ENCODE peak calls at places on chromosome 5, in five cellular contexts. One of them, this sample, is unnamed.

GRCh38 chr5:19940192-19940591 is 47.8 kb downstream of the CDH18 start:
- DNase-seq in Calu3: no peak
- DNase-seq in Peyer's patch: no peak
- DNase-seq in GM12878: no peak
- DNase-seq in GM23338: no peak
- DNase-seq in this sample: no peak

GRCh38 chr5:324736-325612 is 3.5 kb downstream of the AHRR start:
- DNase-seq in Calu3: no peak
- DNase-seq in Peyer's patch: no peak
- DNase-seq in GM12878: no peak
- DNase-seq in GM23338: no peak
- DNase-seq in this sample: no peak

GRCh38 chr5:118033686-118034338 is 954.5 kb downstream of the DTWD2 start:
- DNase-seq in Calu3: no peak
- DNase-seq in Peyer's patch: no peak
- DNase-seq in GM12878: no peak
- DNase-seq in GM23338: no peak
- DNase-seq in this sample: no peak

GRCh38 chr5:113293613-113294340 is 141.0 kb downstream of the TSSK1B start:
- DNase-seq in Calu3: no peak
- DNase-seq in Peyer's patch: no peak
- DNase-seq in GM12878: no peak
- DNase-seq in GM23338: peak; percentile 66
- DNase-seq in this sample: peak; percentile 37

GRCh38 chr5:131679911-131680310 is 44.9 kb upstream of the RAPGEF6 start:
- DNase-seq in Calu3: no peak
- DNase-seq in Peyer's patch: no peak
- DNase-seq in GM12878: no peak
- DNase-seq in GM23338: no peak
- DNase-seq in this sample: no peak

GRCh38 chr5:59798862-59799667 is 94.5 kb downstream of the PDE4D start:
- DNase-seq in Calu3: peak; percentile 57
- DNase-seq in Peyer's patch: no peak
- DNase-seq in GM12878: peak; percentile 60
- DNase-seq in GM23338: no peak
- DNase-seq in this sample: peak; percentile 32

GRCh38 chr5:144125163-144125726 is 45.2 kb downstream of the YIPF5 start:
- DNase-seq in Calu3: no peak
- DNase-seq in Peyer's patch: no peak
- DNase-seq in GM12878: no peak
- DNase-seq in GM23338: peak; percentile 17
- DNase-seq in this sample: no peak

GRCh38 chr5:143094087-143094511 is 309.4 kb downstream of the NR3C1 start:
- DNase-seq in Calu3: no peak
- DNase-seq in Peyer's patch: no peak
- DNase-seq in GM12878: no peak
- DNase-seq in GM23338: peak; percentile 95
- DNase-seq in this sample: peak; percentile 24

GRCh38 chr5:150816946-150817345 is 29.4 kb upstream of the IRGM start:
- DNase-seq in Calu3: no peak
- DNase-seq in Peyer's patch: no peak
- DNase-seq in GM12878: no peak
- DNase-seq in GM23338: no peak
- DNase-seq in this sample: no peak

GRCh38 chr5:141639357-141640050 is 2.7 kb downstream of the RELL2 start:
- DNase-seq in Calu3: no peak
- DNase-seq in Peyer's patch: no peak
- DNase-seq in GM12878: no peak
- DNase-seq in GM23338: no peak
- DNase-seq in this sample: no peak

GRCh38 chr5:145833616-145834200 is 1.4 kb downstream of the PRELID2 start:
- DNase-seq in Calu3: no peak
- DNase-seq in Peyer's patch: no peak
- DNase-seq in GM12878: no peak
- DNase-seq in GM23338: no peak
- DNase-seq in this sample: no peak

GRCh38 chr5:80146036-80146435 is 109.8 kb downstream of the SERINC5 start:
- DNase-seq in Calu3: no peak
- DNase-seq in Peyer's patch: no peak
- DNase-seq in GM12878: no peak
- DNase-seq in GM23338: no peak
- DNase-seq in this sample: no peak

GRCh38 chr5:41508186-41508585 is 2.2 kb downstream of the PLCXD3 start:
- DNase-seq in Calu3: no peak
- DNase-seq in Peyer's patch: no peak
- DNase-seq in GM12878: no peak
- DNase-seq in GM23338: no peak
- DNase-seq in this sample: no peak

GRCh38 chr5:159184858-159185381 is 24.4 kb downstream of the RNF145 start:
- DNase-seq in Calu3: peak; percentile 40
- DNase-seq in Peyer's patch: no peak
- DNase-seq in GM12878: no peak
- DNase-seq in GM23338: no peak
- DNase-seq in this sample: peak; percentile 61

GRCh38 chr5:30100929-30101328 is 1092.6 kb upstream of the CDH6 start:
- DNase-seq in Calu3: no peak
- DNase-seq in Peyer's patch: no peak
- DNase-seq in GM12878: no peak
- DNase-seq in GM23338: peak; percentile 7
- DNase-seq in this sample: no peak

GRCh38 chr5:92795633-92796032 is 785.4 kb downstream of the NR2F1-AS1 start:
- DNase-seq in Calu3: peak; percentile 9
- DNase-seq in Peyer's patch: no peak
- DNase-seq in GM12878: no peak
- DNase-seq in GM23338: peak; percentile 28
- DNase-seq in this sample: no peak

GRCh38 chr5:68225188-68225910 is 9.8 kb downstream of the PIK3R1 start:
- DNase-seq in Calu3: peak; percentile 75
- DNase-seq in Peyer's patch: peak; percentile 60
- DNase-seq in GM12878: no peak
- DNase-seq in GM23338: no peak
- DNase-seq in this sample: no peak

GRCh38 chr5:140996055-140996454 is 29.8 kb downstream of the PCDHAC2 start:
- DNase-seq in Calu3: no peak
- DNase-seq in Peyer's patch: no peak
- DNase-seq in GM12878: no peak
- DNase-seq in GM23338: no peak
- DNase-seq in this sample: no peak

GRCh38 chr5:83099445-83099844 is 22.1 kb downstream of the XRCC4 start:
- DNase-seq in Calu3: no peak
- DNase-seq in Peyer's patch: no peak
- DNase-seq in GM12878: no peak
- DNase-seq in GM23338: peak; percentile 10
- DNase-seq in this sample: no peak

GRCh38 chr5:72633041-72633445 is 125.8 kb upstream of the ZNF366 start:
- DNase-seq in Calu3: no peak
- DNase-seq in Peyer's patch: no peak
- DNase-seq in GM12878: no peak
- DNase-seq in GM23338: no peak
- DNase-seq in this sample: no peak

GRCh38 chr5:154567155-154567554 is 89.1 kb upstream of the HAND1 start:
- DNase-seq in Calu3: no peak
- DNase-seq in Peyer's patch: no peak
- DNase-seq in GM12878: no peak
- DNase-seq in GM23338: no peak
- DNase-seq in this sample: no peak

GRCh38 chr5:59296317-59297264 is 596.9 kb downstream of the PDE4D start:
- DNase-seq in Calu3: no peak
- DNase-seq in Peyer's patch: no peak
- DNase-seq in GM12878: no peak
- DNase-seq in GM23338: no peak
- DNase-seq in this sample: no peak

GRCh38 chr5:136656811-136657210 is 291.5 kb upstream of the TRPC7 start:
- DNase-seq in Calu3: no peak
- DNase-seq in Peyer's patch: no peak
- DNase-seq in GM12878: no peak
- DNase-seq in GM23338: no peak
- DNase-seq in this sample: no peak

GRCh38 chr5:149667084-149667826 is 62.9 kb upstream of the PPARGC1B start:
- DNase-seq in Calu3: peak; percentile 49
- DNase-seq in Peyer's patch: no peak
- DNase-seq in GM12878: peak; percentile 38
- DNase-seq in GM23338: peak; percentile 75
- DNase-seq in this sample: peak; percentile 54

GRCh38 chr5:181159286-181160143 is 12.1 kb downstream of the OR2V2 start:
- DNase-seq in Calu3: peak; percentile 95
- DNase-seq in Peyer's patch: peak; percentile 91
- DNase-seq in GM12878: no peak
- DNase-seq in GM23338: peak; percentile 93
- DNase-seq in this sample: peak; percentile 95

GRCh38 chr5:8993031-8993430 is 552.8 kb downstream of the SEMA5A start:
- DNase-seq in Calu3: no peak
- DNase-seq in Peyer's patch: no peak
- DNase-seq in GM12878: no peak
- DNase-seq in GM23338: peak; percentile 70
- DNase-seq in this sample: no peak

GRCh38 chr5:127351418-127351817 is 60.8 kb downstream of the MEGF10 start:
- DNase-seq in Calu3: no peak
- DNase-seq in Peyer's patch: no peak
- DNase-seq in GM12878: no peak
- DNase-seq in GM23338: no peak
- DNase-seq in this sample: no peak

GRCh38 chr5:35197351-35197750 is 32.9 kb downstream of the PRLR start:
- DNase-seq in Calu3: no peak
- DNase-seq in Peyer's patch: no peak
- DNase-seq in GM12878: no peak
- DNase-seq in GM23338: no peak
- DNase-seq in this sample: no peak

GRCh38 chr5:180860273-180860886 is 696 bp downstream of the ZFP62 start:
- DNase-seq in Calu3: peak; percentile 36
- DNase-seq in Peyer's patch: peak; percentile 62
- DNase-seq in GM12878: no peak
- DNase-seq in GM23338: peak; percentile 84
- DNase-seq in this sample: peak; percentile 68

GRCh38 chr5:55714339-55714738 is 2.2 kb upstream of the SLC38A9 start:
- DNase-seq in Calu3: no peak
- DNase-seq in Peyer's patch: no peak
- DNase-seq in GM12878: no peak
- DNase-seq in GM23338: peak; percentile 38
- DNase-seq in this sample: no peak
- TF ChIP-seq CTCF in Calu3: no peak
- TF ChIP-seq CTCF in Peyer's patch: no peak
- TF ChIP-seq CTCF in GM12878: no peak
- TF ChIP-seq CTCF in GM23338: peak; percentile 24
- TF ChIP-seq CTCF in this sample: no peak

DNA sequence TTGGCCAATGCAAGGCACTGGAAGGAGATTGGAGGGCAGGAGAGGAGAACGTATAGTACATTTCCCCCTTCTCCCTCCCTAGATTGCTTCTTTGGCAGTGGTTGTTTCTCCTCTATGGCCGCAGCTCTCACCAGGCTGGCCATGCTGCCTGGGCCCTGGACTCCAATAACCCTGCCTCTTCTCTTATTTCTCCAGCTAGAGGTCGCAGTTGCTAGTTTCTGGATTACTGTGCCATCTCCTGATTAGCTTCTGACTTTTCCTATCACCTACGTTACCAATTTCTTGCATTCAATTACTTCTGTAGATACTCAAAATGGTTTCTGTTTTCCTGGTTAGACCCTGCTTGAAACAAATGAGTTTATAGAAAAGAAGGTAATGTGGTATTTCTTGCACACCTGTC is 2.4 kb upstream of the MACIR start:
- DNase-seq in Calu3: no peak
- DNase-seq in Peyer's patch: no peak
- DNase-seq in GM12878: no peak
- DNase-seq in GM23338: no peak
- DNase-seq in this sample: no peak
- TF ChIP-seq CTCF in Calu3: no peak
- TF ChIP-seq CTCF in Peyer's patch: no peak
- TF ChIP-seq CTCF in GM12878: peak; percentile 16
- TF ChIP-seq CTCF in GM23338: peak; percentile 16
- TF ChIP-seq CTCF in this sample: no peak

DNA sequence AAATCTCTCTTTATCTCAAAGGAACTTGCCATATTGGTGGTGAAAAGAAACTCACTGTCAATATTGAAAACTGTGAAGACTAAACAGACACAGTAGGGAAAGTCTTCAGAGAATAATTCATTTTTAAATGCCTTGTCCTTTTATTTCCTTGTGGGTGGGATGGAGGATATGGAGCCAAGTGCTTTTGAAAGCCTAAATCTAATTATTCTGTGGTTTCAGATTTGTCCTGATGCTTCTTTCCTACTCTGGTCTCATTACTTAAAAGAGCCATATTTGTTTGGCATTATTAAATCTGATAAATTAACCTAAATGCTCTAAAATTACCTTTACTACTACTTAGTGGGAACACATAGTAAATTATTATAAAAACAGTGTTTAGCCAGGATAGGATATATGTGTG is 258.3 kb upstream of the EFNA5 start:
- DNase-seq in Calu3: no peak
- DNase-seq in Peyer's patch: no peak
- DNase-seq in GM12878: no peak
- DNase-seq in GM23338: no peak
- DNase-seq in this sample: no peak
- TF ChIP-seq CTCF in Calu3: no peak
- TF ChIP-seq CTCF in Peyer's patch: no peak
- TF ChIP-seq CTCF in GM12878: no peak
- TF ChIP-seq CTCF in GM23338: no peak
- TF ChIP-seq CTCF in this sample: no peak

GRCh38 chr5:173394701-173395100 is 66.5 kb upstream of the STC2 start:
- DNase-seq in Calu3: no peak
- DNase-seq in Peyer's patch: no peak
- DNase-seq in GM12878: no peak
- DNase-seq in GM23338: no peak
- DNase-seq in this sample: no peak

GRCh38 chr5:173395933-173396308 is 67.7 kb upstream of the STC2 start:
- DNase-seq in Calu3: no peak
- DNase-seq in Peyer's patch: no peak
- DNase-seq in GM12878: no peak
- DNase-seq in GM23338: no peak
- DNase-seq in this sample: no peak

GRCh38 chr5:173397531-173397930 is 69.3 kb upstream of the STC2 start:
- DNase-seq in Calu3: no peak
- DNase-seq in Peyer's patch: no peak
- DNase-seq in GM12878: no peak
- DNase-seq in GM23338: no peak
- DNase-seq in this sample: no peak

GRCh38 chr5:173395257-173395932 is 67.2 kb upstream of the STC2 start:
- DNase-seq in Calu3: peak; percentile 15
- DNase-seq in Peyer's patch: no peak
- DNase-seq in GM12878: no peak
- DNase-seq in GM23338: peak; percentile 38
- DNase-seq in this sample: no peak

GRCh38 chr5:173396311-173396993 is 68.2 kb upstream of the STC2 start:
- DNase-seq in Calu3: peak; percentile 13
- DNase-seq in Peyer's patch: no peak
- DNase-seq in GM12878: no peak
- DNase-seq in GM23338: peak; percentile 81
- DNase-seq in this sample: peak; percentile 2
- TF ChIP-seq CTCF in Calu3: no peak
- TF ChIP-seq CTCF in Peyer's patch: no peak
- TF ChIP-seq CTCF in GM12878: no peak
- TF ChIP-seq CTCF in GM23338: peak; percentile 63
- TF ChIP-seq CTCF in this sample: no peak